ENCODE peak calls at places on chromosomes 4 and X, in ten cellular contexts. Y, B, S, Q, R, Z, W, D, X and A are unnamed samples.

GRCh38 chr4:120261117-120261516 is 194.5 kb upstream of the MAD2L1 start:
- DNase-seq in Y (no peak), B (no peak), S (no peak), Q (no peak), R (no peak), Z (no peak), W (no peak), D (no peak), X (no peak), A (no peak)

GRCh38 chr4:109588176-109588575 is 28.1 kb downstream of the MCUB start:
- DNase-seq in Y (no peak), B (no peak), S (peak; percentile 40), Q (no peak), R (peak; percentile 14), Z (no peak), W (no peak), D (no peak), X (no peak), A (no peak)

GRCh38 chrX:152869972-152870371 is 27.9 kb upstream of the ZNF185 start:
- DNase-seq in Y (no peak), B (no peak), S (no peak), Q (no peak), R (no peak), Z (no peak), W (no peak), D (no peak), X (no peak), A (peak; percentile 33)

GRCh38 chr4:163482197-163482596 is 8.6 kb upstream of the TKTL2 start:
- DNase-seq in Y (no peak), B (no peak), S (no peak), Q (no peak), R (no peak), Z (no peak), W (no peak), D (no peak), X (no peak), A (no peak)

GRCh38 chr4:138163171-138163570 is 79.0 kb downstream of the SLC7A11 start:
- DNase-seq in Y (no peak), B (no peak), S (no peak), Q (no peak), R (no peak), Z (no peak), W (no peak), D (no peak), X (no peak), A (no peak)

GRCh38 chr4:84503495-84504437 is 4.7 kb upstream of the NKX6-1 start:
- DNase-seq in Y (no peak), B (peak; percentile 6), S (peak; percentile 34), Q (peak; percentile 79), R (peak; percentile 75), Z (peak; percentile 66), W (no peak), D (peak; percentile 90), X (peak; percentile 78), A (peak; percentile 82)

GRCh38 chr4:83272900-83273299 is 11.7 kb downstream of the COQ2 start:
- DNase-seq in Y (no peak), B (no peak), S (no peak), Q (peak; percentile 89), R (no peak), Z (no peak), W (no peak), D (no peak), X (no peak), A (no peak)

GRCh38 chr4:30790123-30790522 is 70.0 kb downstream of the PCDH7 start:
- DNase-seq in Y (no peak), B (no peak), S (no peak), Q (no peak), R (no peak), Z (no peak), W (no peak), D (no peak), X (no peak), A (no peak)

GRCh38 chr4:161419822-161420221 is 744.0 kb downstream of the FSTL5 start:
- DNase-seq in Y (no peak), B (peak; percentile 26), S (no peak), Q (peak; percentile 90), R (no peak), Z (peak; percentile 9), W (no peak), D (peak; percentile 34), X (no peak), A (peak; percentile 60)

GRCh38 chrX:1378306-1378758 is 13.6 kb downstream of the SLC25A6 start:
- DNase-seq in Y (no peak), B (no peak), S (no peak), Q (no peak), R (no peak), Z (no peak), W (no peak), D (no peak), X (no peak), A (no peak)